ENCODE peak calls at places on chromosomes 16 and 17, in four cellular contexts. W is activated B cell treated with CpG ODN at 0.5 μM for 24 hours; J is HFF-Myc; P is activated CD4-positive, alpha-beta T cell treated with anti-CD3 and anti-CD28 coated beads for 48 hours. D is an unnamed sample.

GRCh38 chr16:78297066-78297666 is 197.7 kb downstream of the WWOX start:
- DNase-seq in P (no peak), J (no peak), W (no peak), D (no peak)

GRCh38 chr17:77302682-77303081 is 161.9 kb downstream of the SEC14L1 start:
- DNase-seq in W (no peak), J (no peak), P (no peak), D (no peak)

GRCh38 chr16:69942099-69942491 is 9.0 kb upstream of the CLEC18A start:
- DNase-seq in J (no peak), P (no peak), W (no peak), D (no peak)

GRCh38 chr16:13070268-13070667 is 168.9 kb downstream of the SHISA9 start:
- DNase-seq in P (no peak), W (no peak), J (no peak), D (no peak)

GRCh38 chr17:53119773-53120172 is 703.0 kb upstream of the KIF2B start:
- DNase-seq in W (no peak), P (no peak), J (no peak), D (no peak)

GRCh38 chr17:35799942-35800341 is 4.5 kb upstream of the MMP28 start:
- DNase-seq in J (no peak), W (no peak), P (no peak), D (no peak)

GRCh38 chr17:35729405-35729833 is 2.0 kb upstream of the RASL10B start:
- DNase-seq in P (no peak), J (no peak), W (no peak), D (no peak)

GRCh38 chr16:27729516-27730304 is 179.8 kb downstream of the KATNIP start:
- DNase-seq in P (no peak), J (no peak), W (no peak), D (no peak)

GRCh38 chr17:38881600-38882191 is 11.8 kb downstream of the LASP1 start:
- DNase-seq in J (no peak), W (no peak), P (peak), D (no peak)

GRCh38 chr16:74626741-74627416 is 20.0 kb upstream of the GLG1 start:
- DNase-seq in P (no peak), J (no peak), W (no peak), D (no peak)

GRCh38 chr17:82372591-82373452 is 1.3 kb downstream of the UTS2R start:
- DNase-seq in W (no peak), J (no peak), P (no peak), D (no peak)

GRCh38 chr17:44518032-44518431 is 14.8 kb upstream of the GPATCH8 start:
- DNase-seq in J (no peak), P (no peak), W (no peak), D (no peak)

GRCh38 chr16:25256821-25257503 is 683 bp downstream of the ZKSCAN2 start:
- DNase-seq in W (no peak), P (peak), J (no peak), D (no peak)

GRCh38 chr16:10598157-10598556 is 17.8 kb upstream of the EMP2 start:
- DNase-seq in J (no peak), W (no peak), P (no peak), D (no peak)

GRCh38 chr16:66920924-66921680 is 2.4 kb upstream of the CDH16 start:
- DNase-seq in J (no peak), P (no peak), W (no peak), D (no peak)

GRCh38 chr16:30096862-30097563 is 1.0 kb upstream of the YPEL3 start:
- DNase-seq in P (no peak), J (no peak), W (no peak), D (peak)

GRCh38 chr17:7137182-7137943 is 22.7 kb upstream of the ASGR2 start:
- DNase-seq in W (no peak), P (no peak), J (no peak), D (no peak)

GRCh38 chr16:85253127-85253941 is 141.1 kb upstream of the CIBAR2 start:
- DNase-seq in W (peak), P (peak), J (no peak), D (peak)

GRCh38 chr16:73610605-73611177 is 562.8 kb upstream of the ZFHX3 start:
- DNase-seq in P (no peak), W (no peak), J (no peak), D (no peak)

GRCh38 chr17:15133826-15134225 is 131.3 kb downstream of the PMP22 start:
- DNase-seq in J (no peak), W (no peak), P (no peak), D (no peak)

GRCh38 chr17:78315355-78316114 is 44.3 kb downstream of the SOCS3 start:
- DNase-seq in W (no peak), J (peak), P (peak), D (no peak)

GRCh38 chr16:89380681-89381080 is 109.7 kb downstream of the ANKRD11 start:
- DNase-seq in J (no peak), W (no peak), P (no peak), D (no peak)

GRCh38 chr17:32596666-32597065 is 109.9 kb downstream of the CDK5R1 start:
- DNase-seq in J (no peak), W (no peak), P (peak), D (no peak)

GRCh38 chr16:13426279-13426678 is 493.7 kb upstream of the ERCC4 start:
- DNase-seq in P (no peak), W (no peak), J (no peak), D (no peak)

GRCh38 chr17:28716740-28717577 is 709 bp downstream of the RAB34 start:
- DNase-seq in W (no peak), J (no peak), P (peak), D (no peak)

GRCh38 chr17:79761894-79762570 is 15.9 kb upstream of the CBX2 start:
- DNase-seq in P (no peak), J (no peak), W (no peak), D (no peak)

GRCh38 chr16:3643095-3643730 is 11.3 kb upstream of the DNASE1 start:
- DNase-seq in P (no peak), J (no peak), W (peak), D (no peak)

GRCh38 chr16:51151951-51152663 is 1.0 kb upstream of the SALL1 start:
- DNase-seq in J (peak), W (no peak), P (peak), D (no peak)

GRCh38 chr17:1959871-1960569 is 65.1 kb downstream of the RTN4RL1 start:
- DNase-seq in J (no peak), P (no peak), W (no peak), D (no peak)

GRCh38 chr16:28975158-28975603 is 603 bp downstream of the SPNS1 start:
- DNase-seq in W (no peak), J (no peak), P (no peak), D (no peak)

GRCh38 chr16:85696761-85697160 is 8.0 kb upstream of the GINS2 start:
- DNase-seq in J (no peak), W (no peak), P (no peak), D (no peak)

GRCh38 chr17:53823341-53824050 is 769 bp downstream of the KIF2B start:
- DNase-seq in W (no peak), P (no peak), J (no peak), D (no peak)

GRCh38 chr16:86292171-86292775 is 218.1 kb upstream of the FOXF1 start:
- DNase-seq in P (no peak), J (no peak), W (no peak), D (no peak)

GRCh38 chr17:72118588-72119279 is 2.1 kb upstream of the SOX9 start:
- DNase-seq in W (no peak), P (peak), J (peak), D (no peak)

GRCh38 chr17:82436601-82437324 is 13.8 kb downstream of the CYBC1 start:
- DNase-seq in W (no peak), P (no peak), J (no peak), D (no peak)

GRCh38 chr17:68296217-68297140 is 5.2 kb downstream of the ARSG start:
- DNase-seq in J (no peak), P (peak), W (no peak), D (peak)

GRCh38 chr17:72517413-72518237 is 396.8 kb downstream of the SOX9 start:
- DNase-seq in W (no peak), J (no peak), P (no peak), D (no peak)

GRCh38 chr17:1617620-1618174 is 10.9 kb downstream of the SLC43A2 start:
- DNase-seq in P (no peak), W (no peak), J (no peak), D (no peak)

GRCh38 chr16:71855937-71856662 is 10.3 kb downstream of the ATXN1L start:
- DNase-seq in P (peak), J (no peak), W (no peak), D (peak)

GRCh38 chr17:11996722-11997146 is 541 bp downstream of the ZNF18 start:
- DNase-seq in W (no peak), J (peak), P (no peak), D (peak)